ENCODE peak calls at places on chromosomes 11 and 22, in six cellular contexts. C is K562, K is A549, O is WTC11, E is H1, M is endothelial cell of umbilical vein. Y is an unnamed sample.

GRCh38 chr11:92159931-92160330 is 64.7 kb upstream of the FAT3 start:
- DNase-seq in K (no peak), O (no peak), E (no peak), C (no peak), M (no peak), Y (no peak)

GRCh38 chr22:39234157-39234793 is 10.5 kb downstream of the PDGFB start:
- DNase-seq in M (peak; percentile 61), C (no peak), O (no peak), K (no peak), E (peak; percentile 59), Y (no peak)

GRCh38 chr22:23242473-23243001 is 62.2 kb downstream of the BCR start:
- DNase-seq in M (no peak), E (peak; percentile 82), K (no peak), O (peak; percentile 85), C (no peak), Y (no peak)

GRCh38 chr22:17112491-17113042 is 8.6 kb downstream of the TMEM121B start:
- DNase-seq in C (no peak), O (no peak), M (no peak), E (no peak), K (no peak), Y (no peak)

GRCh38 chr11:128905345-128906184 is 14.4 kb downstream of the KCNJ5 start:
- DNase-seq in C (peak; percentile 58), E (peak; percentile 80), O (peak; percentile 69), M (no peak), K (peak; percentile 80), Y (no peak)

GRCh38 chr22:39405346-39406085 is 5.9 kb downstream of the TAB1 start:
- DNase-seq in C (no peak), M (peak; percentile 35), O (no peak), K (no peak), E (no peak), Y (no peak)

GRCh38 chr11:29300441-29300840 is 716.4 kb downstream of the KCNA4 start:
- DNase-seq in O (no peak), E (no peak), M (peak; percentile 50), C (no peak), K (no peak), Y (no peak)

GRCh38 chr11:75328426-75329277 is 22.8 kb downstream of the ARRB1 start:
- DNase-seq in C (peak; percentile 58), M (peak; percentile 84), O (peak; percentile 71), E (peak; percentile 65), K (peak; percentile 86), Y (peak; percentile 78)

GRCh38 chr11:59219836-59220235 is 7.1 kb upstream of the MPEG1 start:
- DNase-seq in E (no peak), M (no peak), K (no peak), O (no peak), C (no peak), Y (no peak)

GRCh38 chr22:27207907-27208306 is 550.5 kb downstream of the MIAT start:
- DNase-seq in E (no peak), M (no peak), O (no peak), K (peak; percentile 23), C (no peak), Y (no peak)

GRCh38 chr11:36703055-36703404 is 105.0 kb upstream of the RAG2 start:
- DNase-seq in C (no peak), K (no peak), M (no peak), E (no peak), O (no peak), Y (no peak)

GRCh38 chr11:20251496-20251895 is 91.2 kb upstream of the DBX1 start:
- DNase-seq in E (no peak), M (no peak), K (no peak), C (no peak), O (no peak), Y (no peak)

GRCh38 chr11:96567193-96567592 is 177.4 kb downstream of the JRKL start:
- DNase-seq in O (no peak), K (no peak), C (no peak), M (no peak), E (no peak), Y (no peak)

GRCh38 chr11:32312206-32312817 is 123.0 kb downstream of the WT1 start:
- DNase-seq in K (peak; percentile 24), O (no peak), C (no peak), M (peak; percentile 9), E (no peak), Y (no peak)

GRCh38 chr11:19349340-19350025 is 108.7 kb upstream of the E2F8 start:
- DNase-seq in C (no peak), E (no peak), K (no peak), O (no peak), M (no peak), Y (no peak)

GRCh38 chr11:36363361-36364272 is 67.5 kb downstream of the PRR5L start:
- DNase-seq in M (peak; percentile 21), E (peak; percentile 47), K (no peak), O (peak; percentile 15), C (no peak), Y (no peak)

GRCh38 chr11:16853266-16853665 is 114.8 kb downstream of the C11orf58 start:
- DNase-seq in O (no peak), C (peak; percentile 43), E (no peak), M (peak; percentile 57), K (no peak), Y (no peak)

GRCh38 chr11:127219704-127220103 is 219.1 kb upstream of the KIRREL3 start:
- DNase-seq in O (no peak), E (no peak), K (no peak), C (no peak), M (no peak), Y (no peak)

GRCh38 chr11:18936002-18936673 is 3.1 kb downstream of the MRGPRX1 start:
- DNase-seq in E (peak; percentile 55), K (no peak), C (no peak), M (no peak), O (peak; percentile 43), Y (no peak)

GRCh38 chr11:81080476-81080875 is 1639.6 kb upstream of the TENM4 start:
- DNase-seq in O (no peak), C (no peak), E (no peak), K (no peak), M (no peak), Y (no peak)

GRCh38 chr11:111837366-111837891 is 34.0 kb downstream of the ALG9 start:
- DNase-seq in M (no peak), C (no peak), E (no peak), K (no peak), O (no peak), Y (no peak)

GRCh38 chr11:111835665-111836064 is 35.7 kb downstream of the ALG9 start:
- DNase-seq in E (no peak), K (no peak), O (no peak), C (no peak), M (no peak), Y (no peak)

GRCh38 chr11:111836162-111836561 is 35.2 kb downstream of the ALG9 start:
- DNase-seq in C (no peak), K (no peak), E (no peak), M (no peak), O (no peak), Y (no peak)

GRCh38 chr11:111838054-111838453 is 33.3 kb downstream of the ALG9 start:
- DNase-seq in K (no peak), E (no peak), M (no peak), O (no peak), C (no peak), Y (no peak)

GRCh38 chr11:111836766-111837165 is 34.6 kb downstream of the ALG9 start:
- DNase-seq in K (no peak), E (no peak), C (no peak), O (no peak), M (no peak), Y (no peak)
- TF ChIP-seq JUN in K (no peak), E (no peak), C (no peak), O (no peak), M (no peak), Y (no peak)

GRCh38 chr11:109785714-109786113 is 307.5 kb upstream of the ZC3H12C start:
- DNase-seq in K (no peak), E (no peak), M (no peak), O (no peak), C (no peak), Y (no peak)

GRCh38 chr11:109783017-109783416 is 310.2 kb upstream of the ZC3H12C start:
- DNase-seq in M (no peak), E (no peak), O (no peak), K (no peak), C (no peak), Y (no peak)

GRCh38 chr11:109788969-109789490 is 304.2 kb upstream of the ZC3H12C start:
- DNase-seq in E (no peak), K (no peak), C (no peak), M (no peak), O (no peak), Y (no peak)

GRCh38 chr11:109784536-109784935 is 308.7 kb upstream of the ZC3H12C start:
- DNase-seq in C (no peak), K (no peak), E (no peak), O (no peak), M (no peak), Y (no peak)

GRCh38 chr11:109783842-109784241 is 309.4 kb upstream of the ZC3H12C start:
- DNase-seq in K (no peak), O (no peak), C (no peak), E (no peak), M (no peak), Y (no peak)
- TF ChIP-seq JUN in K (no peak), O (no peak), C (no peak), E (no peak), M (no peak), Y (no peak)

GRCh38 chr11:123719452-123719851 is 22.0 kb downstream of the ZNF202 start:
- DNase-seq in E (no peak), O (no peak), C (no peak), M (no peak), K (no peak), Y (no peak)

DNA sequence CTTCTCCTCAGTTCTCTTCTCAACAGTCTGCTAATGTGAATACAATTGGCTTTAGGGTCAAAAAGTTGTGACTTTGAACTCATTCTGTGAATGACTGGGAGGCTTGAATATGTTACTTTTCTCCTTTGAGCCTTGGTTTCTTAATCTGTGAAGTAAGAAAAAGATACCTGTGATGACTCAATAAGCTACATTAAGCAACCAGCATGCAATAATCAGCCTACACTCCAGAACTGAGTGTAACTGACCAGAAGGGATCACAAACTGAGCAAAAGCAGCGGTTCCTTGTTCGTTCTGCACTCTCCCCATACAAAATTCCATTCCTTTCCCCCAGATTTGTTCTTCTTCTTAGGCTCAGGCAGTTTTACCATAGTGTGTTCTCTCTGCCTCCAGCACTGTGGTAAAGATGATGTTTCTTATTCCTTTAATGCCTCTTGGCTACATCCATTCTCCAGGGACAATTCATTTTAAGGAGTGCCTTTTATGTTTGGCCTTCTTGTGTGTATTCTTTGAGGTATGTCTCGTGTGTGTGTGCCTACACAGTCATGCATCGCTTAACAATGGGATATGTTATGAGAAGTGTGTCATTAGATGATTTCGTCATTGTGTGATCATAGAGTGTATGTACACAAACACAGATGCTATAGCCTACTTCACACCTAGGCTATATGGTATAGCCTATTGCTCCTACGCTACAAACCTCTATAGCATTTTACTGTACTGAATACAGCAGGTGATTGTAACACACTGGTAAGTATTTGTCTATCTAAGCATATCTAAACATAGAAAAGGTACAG is 23.2 kb downstream of the ZNF202 start:
- DNase-seq in E (no peak), C (no peak), K (no peak), M (no peak), O (no peak), Y (no peak)
- TF ChIP-seq JUN in E (no peak), C (no peak), K (no peak), M (no peak), O (no peak), Y (no peak)

DNA sequence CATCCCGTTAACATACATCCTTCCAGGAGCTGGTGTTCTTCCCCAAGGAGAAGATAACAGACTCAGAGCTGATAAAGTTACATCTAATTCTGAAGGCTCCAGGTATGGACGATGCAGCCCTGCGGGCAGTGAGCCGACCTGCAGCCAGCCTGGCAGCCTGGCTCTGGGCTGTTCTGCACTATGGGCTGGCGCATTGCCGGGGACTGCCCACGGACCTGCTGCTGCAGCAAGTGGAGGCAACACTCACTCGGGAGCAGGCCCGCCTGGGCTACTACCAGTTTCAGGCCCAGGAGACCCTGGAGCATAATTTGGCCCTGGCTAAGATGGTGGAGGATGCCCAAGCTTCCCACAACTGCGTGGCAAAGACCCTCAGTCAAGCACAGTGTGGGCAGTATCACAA is 39.7 kb downstream of the RRP8 start:
- DNase-seq in E (no peak), C (no peak), M (no peak), O (no peak), K (no peak), Y (no peak)
- TF ChIP-seq JUN in E (no peak), C (no peak), M (no peak), O (no peak), K (no peak), Y (no peak)

Y was measured in HepG2.